ENCODE peak calls at places on chromosome 7, in six cellular contexts. J is MM.1S; Z is neural progenitor cell; H is heart right ventricle; Y is tibial artery; F is CD8-positive, alpha-beta memory T cell. D is an unnamed sample.

GRCh38 chr7:84422790-84423189 is 228.2 kb upstream of the SEMA3A start:
- DNase-seq in J (no peak), Z (no peak), H (no peak), Y (no peak), F (no peak), D (no peak)

GRCh38 chr7:108486291-108486966 is 30.2 kb upstream of the NRCAM start:
- DNase-seq in J (no peak), Z (no peak), H (no peak), Y (no peak), F (no peak), D (no peak)

GRCh38 chr7:136009488-136010079 is 32.4 kb upstream of the MTPN start:
- DNase-seq in J (peak), Z (peak), H (no peak), Y (no peak), F (peak), D (peak)

GRCh38 chr7:4837041-4837813 is 24.6 kb downstream of the PAPOLB start:
- DNase-seq in J (no peak), Z (no peak), H (peak), Y (no peak), F (no peak), D (no peak)

GRCh38 chr7:157520249-157520648 is 183.4 kb downstream of the DNAJB6 start:
- DNase-seq in J (peak), Z (no peak), H (no peak), Y (no peak), F (no peak), D (no peak)

GRCh38 chr7:75039166-75039565 is 34.4 kb downstream of the RCC1L start:
- DNase-seq in J (no peak), Z (no peak), H (no peak), Y (no peak), F (no peak), D (no peak)

GRCh38 chr7:141220263-141220662 is 146.4 kb downstream of the TMEM178B start:
- DNase-seq in J (no peak), Z (peak), H (no peak), Y (no peak), F (no peak), D (no peak)

GRCh38 chr7:55484241-55484640 is 88.1 kb downstream of the VOPP1 start:
- DNase-seq in J (no peak), Z (no peak), H (no peak), Y (no peak), F (no peak), D (no peak)

GRCh38 chr7:105581066-105581811 is at the start of gene EFCAB10:
- DNase-seq in J (peak), Z (peak), H (peak), Y (no peak), F (peak), D (no peak)

GRCh38 chr7:42883950-42884349 is 27.9 kb downstream of the C7orf25 start:
- DNase-seq in J (no peak), Z (peak), H (peak), Y (no peak), F (no peak), D (no peak)

GRCh38 chr7:54846272-54846671 is 87.3 kb upstream of the SEC61G start:
- DNase-seq in J (no peak), Z (no peak), H (no peak), Y (no peak), F (no peak), D (no peak)

GRCh38 chr7:28446131-28446530 is 33.8 kb downstream of the CREB5 start:
- DNase-seq in J (no peak), Z (no peak), H (no peak), Y (no peak), F (no peak), D (no peak)

GRCh38 chr7:128105228-128106022 is 74.2 kb upstream of the LRRC4 start:
- DNase-seq in J (no peak), Z (no peak), H (no peak), Y (no peak), F (no peak), D (no peak)

GRCh38 chr7:14806886-14807285 is 95.7 kb downstream of the DGKB start:
- DNase-seq in J (no peak), Z (no peak), H (no peak), Y (no peak), F (no peak), D (no peak)

GRCh38 chr7:50679218-50680007 is 103.3 kb downstream of the GRB10 start:
- DNase-seq in J (peak), Z (peak), H (no peak), Y (no peak), F (peak), D (peak)

GRCh38 chr7:1939434-1940401 is 269.6 kb downstream of the ELFN1 start:
- DNase-seq in J (no peak), Z (no peak), H (peak), Y (no peak), F (no peak), D (no peak)

GRCh38 chr7:94366827-94367226 is 27.9 kb upstream of the COL1A2 start:
- DNase-seq in J (no peak), Z (no peak), H (no peak), Y (no peak), F (no peak), D (peak)

GRCh38 chr7:2971914-2972530 is 71.6 kb downstream of the CARD11 start:
- DNase-seq in J (no peak), Z (no peak), H (no peak), Y (no peak), F (no peak), D (peak)

GRCh38 chr7:20778063-20778721 is 8.5 kb downstream of the SP8 start:
- DNase-seq in J (peak), Z (peak), H (peak), Y (no peak), F (no peak), D (no peak)

GRCh38 chr7:43698461-43699255 is 30.7 kb downstream of the COA1 start:
- DNase-seq in J (no peak), Z (no peak), H (no peak), Y (no peak), F (no peak), D (no peak)

GRCh38 chr7:69476416-69476815 is 121.9 kb upstream of the AUTS2 start:
- DNase-seq in J (no peak), Z (no peak), H (no peak), Y (no peak), F (no peak), D (no peak)

GRCh38 chr7:66183700-66184099 is 21.4 kb upstream of the TPST1 start:
- DNase-seq in J (no peak), Z (no peak), H (no peak), Y (no peak), F (no peak), D (no peak)

GRCh38 chr7:44985033-44985695 is 6.3 kb upstream of the MYO1G start:
- DNase-seq in J (no peak), Z (peak), H (no peak), Y (no peak), F (no peak), D (no peak)

GRCh38 chr7:95169678-95170077 is 154.7 kb downstream of the PON1 start:
- DNase-seq in J (no peak), Z (no peak), H (no peak), Y (no peak), F (no peak), D (no peak)

GRCh38 chr7:154854836-154855235 is 148.1 kb downstream of the PAXIP1 start:
- DNase-seq in J (no peak), Z (no peak), H (no peak), Y (no peak), F (no peak), D (no peak)

GRCh38 chr7:40673285-40673684 is 538.5 kb downstream of the SUGCT start:
- DNase-seq in J (peak), Z (no peak), H (no peak), Y (no peak), F (no peak), D (peak)

GRCh38 chr7:46297515-46297914 is 376.4 kb upstream of the IGFBP3 start:
- DNase-seq in J (no peak), Z (no peak), H (no peak), Y (no peak), F (no peak), D (no peak)

GRCh38 chr7:2066251-2066919 is 166.4 kb downstream of the MAD1L1 start:
- DNase-seq in J (no peak), Z (no peak), H (no peak), Y (no peak), F (peak), D (peak)

GRCh38 chr7:8423057-8423456 is 10.4 kb upstream of the NXPH1 start:
- DNase-seq in J (no peak), Z (no peak), H (no peak), Y (no peak), F (no peak), D (no peak)

GRCh38 chr7:111074071-111074771 is 16.7 kb upstream of the LRRN3 start:
- DNase-seq in J (no peak), Z (no peak), H (no peak), Y (no peak), F (no peak), D (no peak)

GRCh38 chr7:152858761-152859160 is 99.2 kb downstream of the ACTR3B start:
- DNase-seq in J (no peak), Z (no peak), H (no peak), Y (no peak), F (no peak), D (no peak)

GRCh38 chr7:112001089-112001826 is 204.9 kb downstream of the DOCK4 start:
- DNase-seq in J (no peak), Z (no peak), H (no peak), Y (no peak), F (no peak), D (no peak)

GRCh38 chr7:98867271-98867701 is 2.5 kb downstream of the TMEM130 start:
- DNase-seq in J (no peak), Z (peak), H (no peak), Y (no peak), F (no peak), D (no peak)

GRCh38 chr7:98870071-98870651 is 347 bp upstream of the TMEM130 start:
- DNase-seq in J (peak), Z (peak), H (peak), Y (peak), F (peak), D (peak)

GRCh38 chr7:98869374-98870070 is at the start of gene TMEM130:
- DNase-seq in J (no peak), Z (peak), H (no peak), Y (no peak), F (peak), D (no peak)

GRCh38 chr7:98868450-98868849 is 1.4 kb downstream of the TMEM130 start:
- DNase-seq in J (no peak), Z (no peak), H (no peak), Y (no peak), F (no peak), D (no peak)

DNA sequence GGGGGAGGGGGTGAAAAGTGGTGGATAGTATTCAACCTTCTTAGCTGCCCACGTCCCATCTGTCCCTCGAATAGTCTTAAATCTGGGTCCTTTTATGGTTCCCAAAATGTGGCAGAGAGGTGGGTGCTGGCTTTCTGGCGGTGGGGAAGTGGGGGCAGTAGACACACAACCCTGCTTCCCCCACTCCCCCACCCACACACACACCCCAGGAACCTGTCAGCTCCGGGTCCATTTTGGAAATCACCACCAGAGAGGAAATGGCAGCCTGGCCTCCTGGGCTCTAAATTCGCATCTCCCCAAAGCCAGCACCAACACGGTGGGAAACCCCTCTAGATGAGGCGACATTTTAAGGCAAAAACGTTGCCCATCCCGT is 827 bp downstream of the TMEM130 start:
- DNase-seq in J (no peak), Z (no peak), H (no peak), Y (no peak), F (no peak), D (no peak)
- H3K4me3 ChIP-seq in J (no peak), Z (peak), H (no peak), Y (peak), F (no peak), D (no peak)

DNA sequence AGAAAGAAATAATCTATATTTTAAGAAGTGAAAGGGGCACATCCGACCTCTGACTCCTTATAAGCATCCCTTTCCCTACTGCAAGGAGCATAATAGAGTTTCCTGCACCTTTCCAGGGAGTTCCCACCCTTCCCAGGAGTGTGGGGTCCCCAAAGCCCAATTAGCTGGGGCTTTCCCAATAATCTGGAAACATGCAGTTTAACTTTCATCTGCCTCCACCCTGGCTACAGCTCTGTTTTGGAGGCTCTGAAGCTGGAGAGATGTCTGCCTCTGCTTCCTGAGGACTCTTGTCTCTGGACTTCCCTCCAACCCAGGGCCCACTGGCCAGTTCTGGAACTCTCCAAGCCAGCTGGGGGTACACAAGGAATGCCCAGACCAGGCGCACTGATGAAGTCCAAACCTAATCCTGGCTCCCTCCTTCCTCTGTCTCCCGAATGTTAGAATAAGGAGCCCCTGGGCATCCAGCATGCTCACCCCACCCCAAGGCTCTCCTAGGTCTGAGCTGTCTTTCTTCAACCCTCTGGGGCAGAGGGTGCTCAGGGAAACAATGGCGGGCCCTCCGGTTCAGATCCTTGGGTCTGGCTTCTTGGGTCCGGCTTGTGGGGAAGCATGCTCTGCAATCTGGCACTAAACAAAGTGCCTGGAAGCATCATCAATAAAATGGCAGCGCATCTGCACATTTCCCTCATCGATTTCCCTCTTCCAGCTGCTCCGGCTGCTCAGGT is 13.4 kb downstream of the HOXA4 start:
- DNase-seq in J (no peak), Z (no peak), H (no peak), Y (no peak), F (no peak), D (no peak)
- H3K4me3 ChIP-seq in J (no peak), Z (no peak), H (no peak), Y (no peak), F (no peak), D (no peak)

DNA sequence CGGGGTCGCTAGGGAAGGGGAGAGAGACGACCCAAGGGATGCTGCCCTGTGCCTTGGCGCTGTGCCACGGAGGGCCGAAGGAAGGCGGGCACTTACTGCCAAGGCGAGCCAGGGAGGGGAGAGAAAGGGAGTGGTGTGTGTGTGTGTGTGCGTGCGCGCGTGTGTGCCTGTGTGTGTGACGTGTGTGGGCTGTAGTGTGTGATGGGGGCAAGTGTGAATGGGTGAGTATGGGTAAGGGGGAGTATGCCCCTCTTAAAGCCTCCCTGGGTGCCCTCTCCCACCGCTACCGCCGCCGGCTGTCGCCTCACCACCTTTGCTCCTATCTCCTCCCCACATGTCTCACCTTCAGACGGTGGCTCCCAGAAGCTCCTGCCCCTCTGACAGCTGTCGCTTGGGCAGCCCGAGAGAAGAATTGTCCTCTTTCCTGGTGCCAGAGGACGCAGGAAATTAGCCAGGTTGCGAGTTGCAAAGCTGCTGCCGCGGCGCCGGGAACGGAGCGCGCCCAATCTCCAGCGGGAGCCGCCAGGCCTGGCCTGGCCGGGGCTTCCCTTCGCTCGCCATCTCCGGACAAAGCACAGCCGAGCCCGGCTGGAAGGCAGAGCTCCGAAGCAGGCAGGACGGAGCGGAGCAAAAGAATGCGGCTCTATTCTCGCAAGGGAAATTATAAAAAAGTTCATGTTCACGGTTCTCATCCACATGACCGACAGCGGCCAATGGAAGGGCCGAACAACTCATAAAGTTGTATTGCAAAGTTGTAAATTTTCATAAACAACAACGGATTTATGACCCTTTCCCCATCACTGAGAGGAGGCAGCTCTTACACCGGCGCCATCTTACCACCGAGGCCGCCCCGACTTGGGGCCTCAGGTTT is at the start of gene HOXA3:
- DNase-seq in J (no peak), Z (no peak), H (no peak), Y (peak), F (no peak), D (no peak)
- H3K4me3 ChIP-seq in J (peak), Z (peak), H (no peak), Y (peak), F (peak), D (peak)

GRCh38 chr7:25427721-25428120 is 199.4 kb upstream of the NPVF start:
- DNase-seq in J (no peak), Z (no peak), H (no peak), Y (no peak), F (no peak), D (no peak)

GRCh38 chr7:25429731-25430130 is 201.4 kb upstream of the NPVF start:
- DNase-seq in J (no peak), Z (no peak), H (no peak), Y (peak), F (no peak), D (no peak)

GRCh38 chr7:25424113-25424512 is 195.8 kb upstream of the NPVF start:
- DNase-seq in J (no peak), Z (no peak), H (no peak), Y (no peak), F (no peak), D (no peak)
- H3K4me3 ChIP-seq in J (no peak), Z (no peak), H (no peak), Y (no peak), F (no peak), D (no peak)